ENCODE peak calls at places on chromosomes 13 and 19, in six cellular contexts. Q is activated gamma-delta T cell treated with anti-CD3 and anti-CD28 coated beads, Interleukin-2, amount 50 U/mL, for 16 hours; D is substantia nigra; A is left ventricle myocardium inferior; V is vagina; O is ecto neural progenitor cell. J is an unnamed sample.

GRCh38 chr19:19160489-19161035 is 9.5 kb downstream of the MEF2B start:
- DNase-seq in Q (no peak), V (no peak), A (no peak), O (no peak), D (no peak), J (no peak)

GRCh38 chr19:12665281-12665573 is 1.3 kb downstream of the MAN2B1 start:
- DNase-seq in A (peak), D (no peak), Q (no peak), V (no peak), O (no peak), J (no peak)

GRCh38 chr13:40445557-40445990 is 220.9 kb downstream of the FOXO1 start:
- DNase-seq in Q (no peak), O (no peak), A (peak), D (no peak), V (no peak), J (no peak)

GRCh38 chr19:18194554-18195238 is 1.7 kb downstream of the MPV17L2 start:
- DNase-seq in Q (no peak), V (no peak), D (peak), A (no peak), O (peak), J (peak)

GRCh38 chr19:14473073-14473790 is 1.9 kb downstream of the PTGER1 start:
- DNase-seq in D (no peak), A (no peak), Q (no peak), V (no peak), O (peak), J (peak)

GRCh38 chr13:30585748-30586262 is 31.9 kb upstream of the USPL1 start:
- DNase-seq in Q (no peak), D (no peak), O (no peak), V (no peak), A (no peak), J (no peak)

GRCh38 chr13:25864116-25864515 is 187.7 kb downstream of the SHISA2 start:
- DNase-seq in O (no peak), V (no peak), A (no peak), D (no peak), Q (no peak), J (no peak)

GRCh38 chr19:369876-370275 is 25.3 kb upstream of the MIER2 start:
- DNase-seq in Q (no peak), D (no peak), O (peak), A (no peak), V (no peak), J (peak)

GRCh38 chr19:46559203-46559602 is 41.9 kb upstream of the CALM3 start:
- DNase-seq in O (peak), D (no peak), V (no peak), Q (no peak), A (no peak), J (no peak)

GRCh38 chr19:12364391-12365093 is 941 bp downstream of the ZNF442 start:
- DNase-seq in V (no peak), A (peak), Q (no peak), D (peak), O (peak), J (peak)

GRCh38 chr13:112182251-112182650 is 115.3 kb downstream of the SOX1 start:
- DNase-seq in D (no peak), Q (no peak), O (no peak), A (no peak), V (no peak), J (peak)

GRCh38 chr19:35292986-35293732 is 1.2 kb downstream of the MAG start:
- DNase-seq in Q (no peak), D (peak), A (no peak), V (no peak), O (no peak), J (no peak)

GRCh38 chr19:41426952-41427646 is at the start of gene B3GNT8:
- DNase-seq in A (peak), O (peak), Q (peak), D (no peak), V (no peak), J (peak)

GRCh38 chr19:5947435-5947834 is 30.5 kb downstream of the RANBP3 start:
- DNase-seq in O (no peak), Q (no peak), V (no peak), A (peak), D (peak), J (no peak)

GRCh38 chr13:97948041-97948440 is 5.4 kb upstream of the IPO5 start:
- DNase-seq in D (no peak), A (no peak), V (no peak), Q (no peak), O (no peak), J (no peak)

GRCh38 chr19:55369651-55370304 is 485 bp downstream of the IL11 start:
- DNase-seq in Q (no peak), O (peak), V (no peak), D (no peak), A (no peak), J (peak)

GRCh38 chr19:44820648-44821609 is 12.0 kb downstream of the BCAM start:
- DNase-seq in V (no peak), D (no peak), O (no peak), Q (no peak), A (peak), J (no peak)

GRCh38 chr13:44930907-44931676 is 58.2 kb downstream of the NUFIP1 start:
- DNase-seq in O (no peak), A (no peak), V (no peak), Q (no peak), D (no peak), J (peak)